ENCODE peak calls at places on chromosomes 5 and 9, in ten cellular contexts. B is heart left ventricle; X is HEK293T; Q is DMS153; L is progenitor cell of endocrine pancreas; S is immature natural killer cell; A is hypothalamus; G is activated CD4-positive, alpha-beta T cell treated with anti-CD3 and anti-CD28 coated beads, Interleukin-2, amount 50 U/mL, for 4 hours; R is left ventricle myocardium superior; K is GM23248. C is an unnamed sample.

GRCh38 chr5:72231989-72232703 is 87.9 kb downstream of the MRPS27 start:
- DNase-seq in B (no peak), X (no peak), Q (no peak), L (no peak), S (peak; percentile 61), A (no peak), G (no peak), R (no peak), K (no peak), C (no peak)

GRCh38 chr9:137383453-137384115 is 39.4 kb downstream of the EXD3 start:
- DNase-seq in B (no peak), X (no peak), Q (no peak), L (no peak), S (no peak), A (no peak), G (no peak), R (peak; percentile 22), K (no peak), C (no peak)

GRCh38 chr9:14296462-14296861 is 17.5 kb downstream of the NFIB start:
- DNase-seq in B (peak; percentile 46), X (no peak), Q (no peak), L (no peak), S (no peak), A (peak; percentile 8), G (no peak), R (peak; percentile 64), K (no peak), C (no peak)

GRCh38 chr9:87713278-87713989 is 12.5 kb upstream of the CTSL start:
- DNase-seq in B (peak; percentile 82), X (peak; percentile 19), Q (no peak), L (no peak), S (no peak), A (peak; percentile 22), G (peak; percentile 51), R (peak; percentile 85), K (peak; percentile 100), C (peak; percentile 100)

GRCh38 chr9:131621551-131622321 is 76.4 kb downstream of the PRRT1B start:
- DNase-seq in B (no peak), X (no peak), Q (no peak), L (no peak), S (peak; percentile 72), A (no peak), G (no peak), R (peak; percentile 30), K (no peak), C (no peak)

GRCh38 chr5:30994170-30994569 is 199.3 kb upstream of the CDH6 start:
- DNase-seq in B (no peak), X (no peak), Q (no peak), L (no peak), S (no peak), A (no peak), G (no peak), R (no peak), K (no peak), C (no peak)

GRCh38 chr9:899440-900184 is 58.1 kb downstream of the DMRT1 start:
- DNase-seq in B (no peak), X (peak; percentile 26), Q (peak; percentile 69), L (no peak), S (no peak), A (no peak), G (no peak), R (no peak), K (no peak), C (no peak)

GRCh38 chr5:44945743-44946142 is 137.0 kb downstream of the MRPS30 start:
- DNase-seq in B (no peak), X (no peak), Q (no peak), L (no peak), S (no peak), A (no peak), G (no peak), R (no peak), K (peak; percentile 11), C (no peak)

GRCh38 chr9:126521089-126521488 is 92.6 kb upstream of the LMX1B start:
- DNase-seq in B (no peak), X (no peak), Q (no peak), L (no peak), S (no peak), A (no peak), G (no peak), R (peak; percentile 63), K (no peak), C (no peak)